ENCODE peak calls at places on chromosomes 5 and 9, in seven cellular contexts. T is spleen; W is left lung; Z is PC-9; Q is SK-N-SH; P is psoas muscle; V is CD8-positive, alpha-beta T cell. K is an unnamed sample. For H3K4me1 and H3K36me3, the result is how much of the 10 kb centered on the place peaks cover.

GRCh38 chr9:89892920-89893319 is 288.1 kb downstream of the GADD45G start:
- DNase-seq in P (no peak), Z (no peak), W (no peak), Q (no peak), V (no peak), T (no peak), K (no peak)

GRCh38 chr5:132003982-132004381 is 7.5 kb downstream of the ACSL6 start:
- DNase-seq in Z (no peak), V (no peak), T (peak), Q (no peak), W (no peak), P (no peak), K (no peak)

GRCh38 chr9:65409471-65409980 is 124.5 kb upstream of the FOXD4L5 start:
- DNase-seq in T (peak), W (no peak), Q (no peak), Z (no peak), P (no peak), V (no peak), K (peak)

GRCh38 chr9:3960661-3961144 is 339.2 kb downstream of the GLIS3 start:
- DNase-seq in P (no peak), W (no peak), Z (no peak), T (no peak), V (no peak), Q (no peak), K (no peak)

GRCh38 chr5:149177911-149178565 is 36.7 kb downstream of the ABLIM3 start:
- DNase-seq in P (no peak), Z (no peak), V (no peak), Q (no peak), T (no peak), W (no peak), K (no peak)

GRCh38 chr9:89810434-89810833 is 205.6 kb downstream of the GADD45G start:
- DNase-seq in V (no peak), Q (no peak), W (no peak), Z (no peak), T (no peak), P (no peak), K (no peak)

GRCh38 chr5:23223846-23224245 is 283.6 kb upstream of the PRDM9 start:
- DNase-seq in Z (no peak), V (no peak), T (no peak), P (no peak), Q (no peak), W (no peak), K (no peak)

GRCh38 chr5:181131514-181131913 is 545 bp upstream of the OR2V1 start:
- DNase-seq in W (no peak), Z (no peak), P (no peak), T (peak), Q (no peak), V (no peak), K (no peak)

GRCh38 chr5:76351577-76351976 is 51.5 kb upstream of the IQGAP2 start:
- DNase-seq in P (no peak), W (no peak), T (no peak), Q (no peak), Z (no peak), V (no peak), K (peak)

GRCh38 chr5:168851902-168852321 is 272.7 kb upstream of the PANK3 start:
- DNase-seq in Q (peak), W (no peak), P (no peak), T (no peak), Z (no peak), V (no peak), K (peak)

GRCh38 chr5:168295574-168296201 is 4.2 kb downstream of the WWC1 start:
- DNase-seq in T (no peak), W (no peak), Q (peak), P (no peak), V (no peak), Z (peak), K (no peak)

GRCh38 chr5:170885779-170886178 is 24.0 kb downstream of the RANBP17 start:
- DNase-seq in P (no peak), T (no peak), W (no peak), V (no peak), Z (no peak), Q (no peak), K (no peak)

GRCh38 chr9:18636781-18637180 is 162.8 kb downstream of the ADAMTSL1 start:
- DNase-seq in P (no peak), Z (no peak), Q (no peak), W (no peak), T (no peak), V (no peak), K (no peak)

GRCh38 chr9:84949969-84950368 is 280.4 kb downstream of the NTRK2 start:
- DNase-seq in Z (no peak), T (no peak), P (no peak), V (no peak), W (no peak), Q (no peak), K (no peak)

GRCh38 chr5:137461636-137462596 is 37.2 kb downstream of the SPOCK1 start:
- DNase-seq in T (no peak), W (no peak), Z (no peak), Q (peak), P (no peak), V (no peak), K (no peak)

GRCh38 chr5:35884125-35884788 is 27.6 kb downstream of the IL7R start:
- DNase-seq in W (no peak), P (no peak), T (no peak), Z (peak), Q (no peak), V (no peak), K (no peak)

GRCh38 chr9:109585841-109586240 is 87.7 kb upstream of the PTPN3 start:
- DNase-seq in T (no peak), W (no peak), V (no peak), P (no peak), Z (no peak), Q (no peak), K (no peak)

GRCh38 chr9:85876628-85877027 is 64.3 kb upstream of the NAA35 start:
- DNase-seq in Q (no peak), Z (no peak), V (no peak), T (no peak), P (no peak), W (no peak), K (no peak)

GRCh38 chr5:31664566-31664965 is 25.6 kb downstream of the PDZD2 start:
- DNase-seq in V (no peak), W (no peak), P (no peak), Z (no peak), T (no peak), Q (peak), K (no peak)

GRCh38 chr9:4921449-4921848 is 63.6 kb upstream of the JAK2 start:
- DNase-seq in Z (no peak), W (no peak), T (no peak), V (no peak), P (no peak), Q (no peak), K (no peak)

GRCh38 chr5:44708611-44709010 is 100.1 kb upstream of the MRPS30 start:
- DNase-seq in P (no peak), Z (no peak), W (no peak), Q (no peak), V (no peak), T (no peak), K (no peak)

GRCh38 chr9:95495988-95496387 is 20.8 kb downstream of the PTCH1 start:
- DNase-seq in T (no peak), Z (no peak), V (no peak), Q (no peak), W (no peak), P (no peak), K (no peak)

GRCh38 chr5:157165668-157166067 is 396 bp downstream of the GARIN3 start:
- DNase-seq in Q (no peak), P (no peak), W (no peak), V (no peak), T (no peak), Z (no peak), K (no peak)

GRCh38 chr5:145293716-145294115 is 541.4 kb downstream of the PRELID2 start:
- DNase-seq in P (no peak), W (no peak), Z (no peak), V (no peak), T (no peak), Q (no peak), K (no peak)

GRCh38 chr9:126443144-126443543 is 116.5 kb downstream of the MVB12B start:
- DNase-seq in Z (no peak), V (no peak), T (peak), Q (no peak), W (no peak), P (no peak), K (no peak)

GRCh38 chr5:180291234-180291940 is 496 bp downstream of the MAPK9 start:
- DNase-seq in P (no peak), V (no peak), W (no peak), Q (no peak), Z (no peak), T (peak), K (peak)

GRCh38 chr5:96984506-96985192 is 48.8 kb downstream of the LNPEP start:
- DNase-seq in T (no peak), Q (no peak), P (no peak), W (no peak), Z (no peak), V (no peak), K (no peak)

GRCh38 chr9:96501981-96502833 is 52.2 kb downstream of the HABP4 start:
- DNase-seq in Z (no peak), P (no peak), V (no peak), Q (no peak), W (no peak), T (no peak), K (no peak)

GRCh38 chr9:88529496-88529895 is 5.5 kb upstream of the NXNL2 start:
- DNase-seq in W (no peak), T (peak), V (no peak), Q (no peak), P (no peak), Z (no peak), K (no peak)

GRCh38 chr9:34379334-34380033 is 2.8 kb upstream of the MYORG start:
- DNase-seq in P (peak), Q (peak), W (peak), Z (peak), V (peak), T (peak), K (peak)
- H3K4me1 ChIP-seq in P (under half), Q (under half), W (half or more), Z (under half), V (under half), T (half or more), K (under half)

GRCh38 chr5:1050449-1051365 is 42.1 kb downstream of the NKD2 start:
- DNase-seq in P (peak), T (no peak), V (no peak), Z (no peak), W (peak), Q (peak), K (no peak)

GRCh38 chr5:1048861-1049838 is 40.5 kb downstream of the NKD2 start:
- DNase-seq in V (no peak), W (peak), P (peak), Q (peak), T (no peak), Z (no peak), K (no peak)

GRCh38 chr5:1045960-1046560 is 37.5 kb downstream of the NKD2 start:
- DNase-seq in Q (no peak), W (no peak), Z (no peak), V (no peak), T (no peak), P (no peak), K (no peak)

GRCh38 chr5:1048162-1048721 is 39.6 kb downstream of the NKD2 start:
- DNase-seq in Z (no peak), P (no peak), V (no peak), W (no peak), T (peak), Q (no peak), K (no peak)

GRCh38 chr5:1047332-1047965 is 38.8 kb downstream of the NKD2 start:
- DNase-seq in Q (no peak), P (no peak), T (no peak), Z (no peak), V (no peak), W (no peak), K (no peak)
- H3K27ac ChIP-seq in Q (no peak), P (no peak), T (no peak), Z (no peak), V (no peak), W (no peak), K (no peak)

GRCh38 chr5:77355074-77355473 is 137.0 kb downstream of the WDR41 start:
- DNase-seq in W (no peak), P (no peak), Q (no peak), Z (no peak), V (no peak), T (no peak), K (no peak)
- H3K36me3 ChIP-seq in W (under half), P (under half), Q (under half), Z (under half), V (under half), T (under half), K (under half)

GRCh38 chr5:139277171-139277570 is 16.4 kb upstream of the MATR3 start:
- DNase-seq in Q (no peak), W (no peak), Z (no peak), P (no peak), T (no peak), V (no peak), K (no peak)
- H3K4me1 ChIP-seq in Q (under half), W (under half), Z (half or more), P (half or more), T (under half), V (under half), K (under half)

GRCh38 chr9:97557606-97558095 is 56.2 kb downstream of the TMOD1 start:
- DNase-seq in T (peak), W (no peak), Q (peak), Z (no peak), V (no peak), P (peak), K (no peak)
- H3K27ac ChIP-seq in T (peak), W (peak), Q (no peak), Z (no peak), V (no peak), P (peak), K (peak)

DNA sequence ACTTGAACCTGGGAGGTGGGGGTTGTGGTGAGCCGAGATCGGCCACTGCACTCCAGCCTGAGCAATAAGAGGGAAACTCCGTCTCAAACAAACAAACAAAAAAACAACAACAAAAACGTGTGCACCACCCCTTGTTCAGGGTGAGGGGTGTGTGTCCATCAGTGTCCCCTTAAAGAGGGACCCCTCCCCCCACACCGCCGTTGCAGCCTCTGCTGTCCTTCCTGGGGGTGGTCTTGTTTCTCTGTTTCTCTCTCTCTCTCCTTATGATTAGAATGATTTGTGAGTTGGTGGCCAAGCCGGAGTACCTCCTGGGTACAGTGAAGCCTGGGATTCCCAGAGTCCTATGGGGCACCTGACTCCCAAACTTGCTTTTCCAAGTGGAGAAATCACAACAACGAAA is 49.6 kb downstream of the RGS3 start:
- DNase-seq in Z (no peak), Q (no peak), V (no peak), P (no peak), W (no peak), T (peak), K (no peak)
- H3K36me3 ChIP-seq in Z (under half), Q (under half), V (under half), P (under half), W (under half), T (under half), K (under half)

GRCh38 chr9:93471135-93471534 is 17.8 kb upstream of the FAM120AOS start:
- DNase-seq in Z (no peak), P (no peak), W (no peak), Q (no peak), V (no peak), T (no peak), K (no peak)
- H3K4me1 ChIP-seq in Z (under half), P (under half), W (half or more), Q (under half), V (under half), T (half or more), K (under half)

GRCh38 chr5:158995694-158996173 is 104.0 kb downstream of the EBF1 start:
- DNase-seq in Q (no peak), Z (no peak), V (no peak), T (no peak), P (peak), W (no peak), K (no peak)
- H3K27ac ChIP-seq in Q (no peak), Z (no peak), V (no peak), T (no peak), P (no peak), W (no peak), K (no peak)

K was measured in Peyer's patch.